ENCODE peak calls at places on chromosomes 6 and 20, in eight cellular contexts. One of them, this sample, is unnamed.

GRCh38 chr6:56949925-56950495 is 4.9 kb upstream of the BEND6 start:
- DNase-seq in GM12864: no peak
- DNase-seq in cardiac muscle cell: no peak
- DNase-seq in A549: no peak
- DNase-seq in BJ: no peak
- DNase-seq in RWPE1: no peak
- DNase-seq in lower leg skin: no peak
- DNase-seq in BE2C: no peak
- DNase-seq in this sample: no peak

GRCh38 chr6:20542927-20543602 is 8.8 kb downstream of the CDKAL1 start:
- DNase-seq in GM12864: peak; percentile 70
- DNase-seq in cardiac muscle cell: no peak
- DNase-seq in A549: no peak
- DNase-seq in BJ: no peak
- DNase-seq in RWPE1: peak; percentile 48
- DNase-seq in lower leg skin: no peak
- DNase-seq in BE2C: no peak
- DNase-seq in this sample: no peak

GRCh38 chr20:25295386-25296093 is 47.7 kb downstream of the PYGB start:
- DNase-seq in GM12864: no peak
- DNase-seq in cardiac muscle cell: peak; percentile 73
- DNase-seq in A549: no peak
- DNase-seq in BJ: no peak
- DNase-seq in RWPE1: no peak
- DNase-seq in lower leg skin: no peak
- DNase-seq in BE2C: peak; percentile 67
- DNase-seq in this sample: no peak

GRCh38 chr6:168368063-168368835 is 48.7 kb upstream of the DACT2 start:
- DNase-seq in GM12864: no peak
- DNase-seq in cardiac muscle cell: no peak
- DNase-seq in A549: no peak
- DNase-seq in BJ: no peak
- DNase-seq in RWPE1: no peak
- DNase-seq in lower leg skin: no peak
- DNase-seq in BE2C: no peak
- DNase-seq in this sample: no peak

GRCh38 chr6:37792457-37793039 is 27.0 kb upstream of the ZFAND3 start:
- DNase-seq in GM12864: no peak
- DNase-seq in cardiac muscle cell: no peak
- DNase-seq in A549: no peak
- DNase-seq in BJ: no peak
- DNase-seq in RWPE1: no peak
- DNase-seq in lower leg skin: no peak
- DNase-seq in BE2C: no peak
- DNase-seq in this sample: no peak

GRCh38 chr20:63642518-63643247 is 10.5 kb downstream of the STMN3 start:
- DNase-seq in GM12864: no peak
- DNase-seq in cardiac muscle cell: peak; percentile 22
- DNase-seq in A549: no peak
- DNase-seq in BJ: no peak
- DNase-seq in RWPE1: no peak
- DNase-seq in lower leg skin: no peak
- DNase-seq in BE2C: no peak
- DNase-seq in this sample: no peak

GRCh38 chr20:20373046-20373706 is 5.3 kb downstream of the INSM1 start:
- DNase-seq in GM12864: no peak
- DNase-seq in cardiac muscle cell: no peak
- DNase-seq in A549: no peak
- DNase-seq in BJ: peak; percentile 67
- DNase-seq in RWPE1: no peak
- DNase-seq in lower leg skin: peak; percentile 32
- DNase-seq in BE2C: peak; percentile 58
- DNase-seq in this sample: no peak

GRCh38 chr20:48718914-48719578 is 108.8 kb downstream of the PREX1 start:
- DNase-seq in GM12864: no peak
- DNase-seq in cardiac muscle cell: no peak
- DNase-seq in A549: no peak
- DNase-seq in BJ: no peak
- DNase-seq in RWPE1: no peak
- DNase-seq in lower leg skin: no peak
- DNase-seq in BE2C: no peak
- DNase-seq in this sample: no peak

GRCh38 chr6:159169557-159170332 is 545 bp downstream of the FNDC1 start:
- DNase-seq in GM12864: no peak
- DNase-seq in cardiac muscle cell: peak; percentile 52
- DNase-seq in A549: peak; percentile 25
- DNase-seq in BJ: no peak
- DNase-seq in RWPE1: no peak
- DNase-seq in lower leg skin: no peak
- DNase-seq in BE2C: peak; percentile 11
- DNase-seq in this sample: no peak

GRCh38 chr6:43903739-43904290 is 133.8 kb downstream of the VEGFA start:
- DNase-seq in GM12864: no peak
- DNase-seq in cardiac muscle cell: no peak
- DNase-seq in A549: no peak
- DNase-seq in BJ: no peak
- DNase-seq in RWPE1: no peak
- DNase-seq in lower leg skin: no peak
- DNase-seq in BE2C: peak; percentile 75
- DNase-seq in this sample: no peak

GRCh38 chr6:3356824-3357420 is 98.2 kb downstream of the PSMG4 start:
- DNase-seq in GM12864: no peak
- DNase-seq in cardiac muscle cell: no peak
- DNase-seq in A549: peak; percentile 34
- DNase-seq in BJ: no peak
- DNase-seq in RWPE1: no peak
- DNase-seq in lower leg skin: no peak
- DNase-seq in BE2C: no peak
- DNase-seq in this sample: no peak

GRCh38 chr20:46695888-46696287 is 6.6 kb upstream of the TP53RK start:
- DNase-seq in GM12864: no peak
- DNase-seq in cardiac muscle cell: no peak
- DNase-seq in A549: no peak
- DNase-seq in BJ: peak; percentile 20
- DNase-seq in RWPE1: no peak
- DNase-seq in lower leg skin: no peak
- DNase-seq in BE2C: no peak
- DNase-seq in this sample: no peak

GRCh38 chr6:118134257-118134656 is 227.2 kb downstream of the SLC35F1 start:
- DNase-seq in GM12864: no peak
- DNase-seq in cardiac muscle cell: no peak
- DNase-seq in A549: no peak
- DNase-seq in BJ: no peak
- DNase-seq in RWPE1: no peak
- DNase-seq in lower leg skin: no peak
- DNase-seq in BE2C: no peak
- DNase-seq in this sample: no peak

GRCh38 chr6:84623956-84624680 is 140.3 kb downstream of the TBX18 start:
- DNase-seq in GM12864: no peak
- DNase-seq in cardiac muscle cell: peak; percentile 35
- DNase-seq in A549: no peak
- DNase-seq in BJ: peak; percentile 51
- DNase-seq in RWPE1: peak; percentile 56
- DNase-seq in lower leg skin: no peak
- DNase-seq in BE2C: no peak
- DNase-seq in this sample: no peak

GRCh38 chr6:15948930-15949900 is 179.7 kb upstream of the MYLIP start:
- DNase-seq in GM12864: no peak
- DNase-seq in cardiac muscle cell: peak; percentile 60
- DNase-seq in A549: peak; percentile 44
- DNase-seq in BJ: no peak
- DNase-seq in RWPE1: peak; percentile 39
- DNase-seq in lower leg skin: no peak
- DNase-seq in BE2C: peak; percentile 17
- DNase-seq in this sample: no peak

GRCh38 chr6:37059344-37060194 is 54.1 kb downstream of the FGD2 start:
- DNase-seq in GM12864: no peak
- DNase-seq in cardiac muscle cell: peak; percentile 70
- DNase-seq in A549: peak; percentile 89
- DNase-seq in BJ: peak; percentile 90
- DNase-seq in RWPE1: peak; percentile 94
- DNase-seq in lower leg skin: peak; percentile 64
- DNase-seq in BE2C: peak; percentile 70
- DNase-seq in this sample: no peak

GRCh38 chr6:129603731-129604130 is 106.2 kb downstream of the ARHGAP18 start:
- DNase-seq in GM12864: no peak
- DNase-seq in cardiac muscle cell: no peak
- DNase-seq in A549: no peak
- DNase-seq in BJ: no peak
- DNase-seq in RWPE1: no peak
- DNase-seq in lower leg skin: no peak
- DNase-seq in BE2C: no peak
- DNase-seq in this sample: no peak

GRCh38 chr6:165446331-165446730 is 136.9 kb upstream of the C6orf118 start:
- DNase-seq in GM12864: no peak
- DNase-seq in cardiac muscle cell: no peak
- DNase-seq in A549: no peak
- DNase-seq in BJ: no peak
- DNase-seq in RWPE1: no peak
- DNase-seq in lower leg skin: no peak
- DNase-seq in BE2C: no peak
- DNase-seq in this sample: no peak

GRCh38 chr6:113594726-113595125 is 262.4 kb upstream of the MARCKS start:
- DNase-seq in GM12864: no peak
- DNase-seq in cardiac muscle cell: no peak
- DNase-seq in A549: no peak
- DNase-seq in BJ: no peak
- DNase-seq in RWPE1: peak; percentile 9
- DNase-seq in lower leg skin: no peak
- DNase-seq in BE2C: no peak
- DNase-seq in this sample: no peak
- TF ChIP-seq CTCF in GM12864: no peak
- TF ChIP-seq CTCF in cardiac muscle cell: no peak
- TF ChIP-seq CTCF in A549: no peak
- TF ChIP-seq CTCF in BJ: no peak
- TF ChIP-seq CTCF in RWPE1: no peak
- TF ChIP-seq CTCF in lower leg skin: no peak
- TF ChIP-seq CTCF in BE2C: no peak
- TF ChIP-seq CTCF in this sample: no peak

GRCh38 chr6:46015119-46015968 is at the start of gene CLIC5:
- DNase-seq in GM12864: no peak
- DNase-seq in cardiac muscle cell: peak; percentile 81
- DNase-seq in A549: peak; percentile 8
- DNase-seq in BJ: no peak
- DNase-seq in RWPE1: no peak
- DNase-seq in lower leg skin: no peak
- DNase-seq in BE2C: no peak
- DNase-seq in this sample: no peak
- TF ChIP-seq CTCF in GM12864: no peak
- TF ChIP-seq CTCF in cardiac muscle cell: no peak
- TF ChIP-seq CTCF in A549: no peak
- TF ChIP-seq CTCF in BJ: no peak
- TF ChIP-seq CTCF in RWPE1: no peak
- TF ChIP-seq CTCF in lower leg skin: no peak
- TF ChIP-seq CTCF in BE2C: no peak
- TF ChIP-seq CTCF in this sample: no peak

GRCh38 chr20:57434390-57434700 is 43.1 kb downstream of the RBM38 start:
- DNase-seq in GM12864: no peak
- DNase-seq in cardiac muscle cell: no peak
- DNase-seq in A549: no peak
- DNase-seq in BJ: no peak
- DNase-seq in RWPE1: no peak
- DNase-seq in lower leg skin: no peak
- DNase-seq in BE2C: no peak
- DNase-seq in this sample: no peak

GRCh38 chr20:57436223-57436545 is 45.0 kb downstream of the RBM38 start:
- DNase-seq in GM12864: no peak
- DNase-seq in cardiac muscle cell: no peak
- DNase-seq in A549: no peak
- DNase-seq in BJ: no peak
- DNase-seq in RWPE1: no peak
- DNase-seq in lower leg skin: no peak
- DNase-seq in BE2C: no peak
- DNase-seq in this sample: no peak

GRCh38 chr20:57437267-57437666 is 46.1 kb downstream of the RBM38 start:
- DNase-seq in GM12864: no peak
- DNase-seq in cardiac muscle cell: no peak
- DNase-seq in A549: no peak
- DNase-seq in BJ: no peak
- DNase-seq in RWPE1: no peak
- DNase-seq in lower leg skin: no peak
- DNase-seq in BE2C: no peak
- DNase-seq in this sample: no peak

GRCh38 chr20:57435105-57435497 is 43.9 kb downstream of the RBM38 start:
- DNase-seq in GM12864: no peak
- DNase-seq in cardiac muscle cell: no peak
- DNase-seq in A549: no peak
- DNase-seq in BJ: no peak
- DNase-seq in RWPE1: no peak
- DNase-seq in lower leg skin: no peak
- DNase-seq in BE2C: no peak
- DNase-seq in this sample: no peak

DNA sequence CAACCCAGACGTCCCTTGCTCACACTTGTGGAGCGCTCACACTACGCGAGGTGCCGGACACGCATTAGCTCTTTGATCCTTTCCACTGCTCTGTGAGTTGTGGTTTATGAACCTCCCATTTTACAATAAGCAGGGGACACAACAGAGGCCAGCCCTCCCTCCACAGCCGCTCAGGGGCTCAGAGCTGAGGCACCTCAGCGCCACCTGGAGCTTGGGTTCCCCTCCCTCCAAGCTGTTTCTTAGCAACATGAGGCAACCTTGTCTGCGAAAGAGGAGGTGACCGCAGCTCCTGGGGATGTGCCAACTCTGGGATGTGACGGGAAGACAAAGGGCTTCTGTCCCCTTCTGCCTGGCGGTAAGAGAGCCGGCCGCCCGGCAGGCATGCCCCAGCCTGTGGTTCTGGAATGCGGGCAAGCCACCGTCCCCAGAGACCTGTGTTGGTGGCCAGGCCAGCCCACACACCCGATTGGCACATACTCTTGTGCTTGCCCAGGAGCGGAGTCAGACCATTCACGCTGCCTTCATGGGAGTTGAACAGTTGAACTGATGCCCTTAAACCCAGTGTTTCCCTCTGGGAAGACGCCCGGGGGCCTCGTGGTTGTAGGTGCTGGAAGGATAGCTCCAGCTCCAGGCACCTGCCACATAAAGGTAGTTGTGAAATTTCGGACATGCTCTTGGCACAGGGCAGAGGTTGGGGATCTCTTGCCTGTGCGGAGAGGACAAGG is 44.5 kb downstream of the RBM38 start:
- DNase-seq in GM12864: no peak
- DNase-seq in cardiac muscle cell: peak; percentile 50
- DNase-seq in A549: no peak
- DNase-seq in BJ: no peak
- DNase-seq in RWPE1: peak; percentile 85
- DNase-seq in lower leg skin: peak; percentile 54
- DNase-seq in BE2C: peak; percentile 58
- DNase-seq in this sample: no peak
- TF ChIP-seq CTCF in GM12864: no peak
- TF ChIP-seq CTCF in cardiac muscle cell: no peak
- TF ChIP-seq CTCF in A549: no peak
- TF ChIP-seq CTCF in BJ: no peak
- TF ChIP-seq CTCF in RWPE1: no peak
- TF ChIP-seq CTCF in lower leg skin: no peak
- TF ChIP-seq CTCF in BE2C: no peak
- TF ChIP-seq CTCF in this sample: no peak

DNA sequence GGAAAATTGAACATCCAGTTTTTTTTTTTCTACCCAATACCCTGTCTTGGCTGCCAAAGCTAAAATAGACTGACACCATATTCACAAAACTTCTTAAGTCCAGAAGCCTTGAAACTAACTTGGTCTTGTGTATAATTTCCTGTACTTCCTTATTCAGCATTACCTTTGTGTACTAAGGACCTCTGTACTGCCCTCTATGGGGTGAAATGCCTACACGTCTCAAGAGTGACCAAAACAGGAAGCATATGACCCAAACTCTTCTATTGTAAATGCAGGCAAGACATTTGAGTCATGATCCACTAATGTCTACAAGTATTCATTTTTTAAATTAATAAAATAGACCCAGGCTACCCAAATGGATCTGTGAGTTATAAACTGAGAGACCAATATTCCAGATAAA is 50.4 kb downstream of the HMGCLL1 start:
- DNase-seq in GM12864: peak; percentile 18
- DNase-seq in cardiac muscle cell: no peak
- DNase-seq in A549: peak; percentile 2
- DNase-seq in BJ: no peak
- DNase-seq in RWPE1: peak; percentile 1
- DNase-seq in lower leg skin: no peak
- DNase-seq in BE2C: peak; percentile 17
- DNase-seq in this sample: no peak
- TF ChIP-seq CTCF in GM12864: peak; percentile 49
- TF ChIP-seq CTCF in cardiac muscle cell: peak; percentile 37
- TF ChIP-seq CTCF in A549: no peak
- TF ChIP-seq CTCF in BJ: peak; percentile 35
- TF ChIP-seq CTCF in RWPE1: no peak
- TF ChIP-seq CTCF in lower leg skin: no peak
- TF ChIP-seq CTCF in BE2C: peak; percentile 53
- TF ChIP-seq CTCF in this sample: peak; percentile 59